ENCODE peak calls at places on chromosomes 13 and 19, in eight cellular contexts. One of them, this sample, is unnamed.

GRCh38 chr13:28273919-28274318 is 135.6 kb downstream of the PAN3 start:
- DNase-seq in T-helper 9 cell: no peak
- DNase-seq in NAMALWA: peak; percentile 52
- DNase-seq in GM04503: no peak
- DNase-seq in cardiac fibroblast: no peak
- DNase-seq in brain microvascular endothelial cell: no peak
- DNase-seq in AG09309: no peak
- DNase-seq in iris pigment epithelial cell: no peak
- DNase-seq in this sample: no peak

GRCh38 chr13:113273856-113274590 is 23.0 kb upstream of the LAMP1 start:
- DNase-seq in T-helper 9 cell: no peak
- DNase-seq in NAMALWA: no peak
- DNase-seq in GM04503: no peak
- DNase-seq in cardiac fibroblast: peak; percentile 82
- DNase-seq in brain microvascular endothelial cell: peak; percentile 77
- DNase-seq in AG09309: peak; percentile 57
- DNase-seq in iris pigment epithelial cell: peak; percentile 92
- DNase-seq in this sample: no peak

GRCh38 chr13:21625366-21625765 is 21.4 kb upstream of the MICU2 start:
- DNase-seq in T-helper 9 cell: no peak
- DNase-seq in NAMALWA: peak; percentile 56
- DNase-seq in GM04503: no peak
- DNase-seq in cardiac fibroblast: peak; percentile 63
- DNase-seq in brain microvascular endothelial cell: peak; percentile 18
- DNase-seq in AG09309: no peak
- DNase-seq in iris pigment epithelial cell: peak; percentile 24
- DNase-seq in this sample: no peak

GRCh38 chr19:48279747-48280146 is 9.9 kb downstream of the ZNF114 start:
- DNase-seq in T-helper 9 cell: no peak
- DNase-seq in NAMALWA: no peak
- DNase-seq in GM04503: no peak
- DNase-seq in cardiac fibroblast: no peak
- DNase-seq in brain microvascular endothelial cell: no peak
- DNase-seq in AG09309: no peak
- DNase-seq in iris pigment epithelial cell: no peak
- DNase-seq in this sample: no peak

GRCh38 chr19:46115396-46116109 is 8.9 kb downstream of the IGFL3 start:
- DNase-seq in T-helper 9 cell: no peak
- DNase-seq in NAMALWA: no peak
- DNase-seq in GM04503: no peak
- DNase-seq in cardiac fibroblast: peak; percentile 55
- DNase-seq in brain microvascular endothelial cell: peak; percentile 41
- DNase-seq in AG09309: peak; percentile 23
- DNase-seq in iris pigment epithelial cell: peak; percentile 87
- DNase-seq in this sample: no peak

GRCh38 chr19:46364359-46364758 is 17.5 kb downstream of the PPP5C start:
- DNase-seq in T-helper 9 cell: no peak
- DNase-seq in NAMALWA: no peak
- DNase-seq in GM04503: no peak
- DNase-seq in cardiac fibroblast: no peak
- DNase-seq in brain microvascular endothelial cell: no peak
- DNase-seq in AG09309: no peak
- DNase-seq in iris pigment epithelial cell: no peak
- DNase-seq in this sample: no peak

GRCh38 chr13:44141725-44142539 is 231.7 kb upstream of the SERP2 start:
- DNase-seq in T-helper 9 cell: peak; percentile 91
- DNase-seq in NAMALWA: peak; percentile 91
- DNase-seq in GM04503: peak; percentile 64
- DNase-seq in cardiac fibroblast: peak; percentile 95
- DNase-seq in brain microvascular endothelial cell: peak; percentile 93
- DNase-seq in AG09309: peak; percentile 83
- DNase-seq in iris pigment epithelial cell: peak; percentile 93
- DNase-seq in this sample: peak; percentile 93

GRCh38 chr19:28820289-28820688 is 392.7 kb downstream of the UQCRFS1 start:
- DNase-seq in T-helper 9 cell: no peak
- DNase-seq in NAMALWA: no peak
- DNase-seq in GM04503: no peak
- DNase-seq in cardiac fibroblast: no peak
- DNase-seq in brain microvascular endothelial cell: no peak
- DNase-seq in AG09309: no peak
- DNase-seq in iris pigment epithelial cell: no peak
- DNase-seq in this sample: no peak

GRCh38 chr19:18646535-18647370 is 9.9 kb downstream of the KLHL26 start:
- DNase-seq in T-helper 9 cell: no peak
- DNase-seq in NAMALWA: no peak
- DNase-seq in GM04503: no peak
- DNase-seq in cardiac fibroblast: no peak
- DNase-seq in brain microvascular endothelial cell: no peak
- DNase-seq in AG09309: no peak
- DNase-seq in iris pigment epithelial cell: no peak
- DNase-seq in this sample: no peak

GRCh38 chr13:24152292-24153214 is 8.0 kb upstream of the SPATA13 start:
- DNase-seq in T-helper 9 cell: no peak
- DNase-seq in NAMALWA: no peak
- DNase-seq in GM04503: no peak
- DNase-seq in cardiac fibroblast: no peak
- DNase-seq in brain microvascular endothelial cell: no peak
- DNase-seq in AG09309: no peak
- DNase-seq in iris pigment epithelial cell: no peak
- DNase-seq in this sample: no peak

GRCh38 chr13:26721251-26721939 is 39.2 kb downstream of the GPR12 start:
- DNase-seq in T-helper 9 cell: peak; percentile 11
- DNase-seq in NAMALWA: no peak
- DNase-seq in GM04503: no peak
- DNase-seq in cardiac fibroblast: no peak
- DNase-seq in brain microvascular endothelial cell: no peak
- DNase-seq in AG09309: no peak
- DNase-seq in iris pigment epithelial cell: no peak
- DNase-seq in this sample: peak; percentile 53

GRCh38 chr19:45306522-45307027 is 16.1 kb downstream of the CKM start:
- DNase-seq in T-helper 9 cell: no peak
- DNase-seq in NAMALWA: no peak
- DNase-seq in GM04503: no peak
- DNase-seq in cardiac fibroblast: no peak
- DNase-seq in brain microvascular endothelial cell: no peak
- DNase-seq in AG09309: no peak
- DNase-seq in iris pigment epithelial cell: no peak
- DNase-seq in this sample: no peak

GRCh38 chr19:47726467-47726866 is 13.2 kb downstream of the EHD2 start:
- DNase-seq in T-helper 9 cell: no peak
- DNase-seq in NAMALWA: no peak
- DNase-seq in GM04503: no peak
- DNase-seq in cardiac fibroblast: peak; percentile 76
- DNase-seq in brain microvascular endothelial cell: no peak
- DNase-seq in AG09309: no peak
- DNase-seq in iris pigment epithelial cell: peak; percentile 80
- DNase-seq in this sample: no peak

GRCh38 chr19:4909172-4909896 is at the start of gene UHRF1:
- DNase-seq in T-helper 9 cell: no peak
- DNase-seq in NAMALWA: peak; percentile 67
- DNase-seq in GM04503: no peak
- DNase-seq in cardiac fibroblast: peak; percentile 35
- DNase-seq in brain microvascular endothelial cell: no peak
- DNase-seq in AG09309: no peak
- DNase-seq in iris pigment epithelial cell: no peak
- DNase-seq in this sample: no peak

GRCh38 chr13:75633285-75633684 is 2.8 kb upstream of the LMO7 start:
- DNase-seq in T-helper 9 cell: no peak
- DNase-seq in NAMALWA: no peak
- DNase-seq in GM04503: peak; percentile 99
- DNase-seq in cardiac fibroblast: peak; percentile 87
- DNase-seq in brain microvascular endothelial cell: peak; percentile 85
- DNase-seq in AG09309: peak; percentile 95
- DNase-seq in iris pigment epithelial cell: peak; percentile 85
- DNase-seq in this sample: no peak

GRCh38 chr19:6381030-6381750 is 5.5 kb upstream of the PSPN start:
- DNase-seq in T-helper 9 cell: no peak
- DNase-seq in NAMALWA: no peak
- DNase-seq in GM04503: no peak
- DNase-seq in cardiac fibroblast: no peak
- DNase-seq in brain microvascular endothelial cell: no peak
- DNase-seq in AG09309: no peak
- DNase-seq in iris pigment epithelial cell: no peak
- DNase-seq in this sample: no peak

GRCh38 chr19:11530432-11530831 is 1.5 kb upstream of the ECSIT start:
- DNase-seq in T-helper 9 cell: no peak
- DNase-seq in NAMALWA: peak; percentile 81
- DNase-seq in GM04503: no peak
- DNase-seq in cardiac fibroblast: peak; percentile 90
- DNase-seq in brain microvascular endothelial cell: peak; percentile 77
- DNase-seq in AG09309: no peak
- DNase-seq in iris pigment epithelial cell: peak; percentile 94
- DNase-seq in this sample: no peak

GRCh38 chr19:22595918-22596341 is 38.2 kb upstream of the ZNF492 start:
- DNase-seq in T-helper 9 cell: no peak
- DNase-seq in NAMALWA: no peak
- DNase-seq in GM04503: no peak
- DNase-seq in cardiac fibroblast: no peak
- DNase-seq in brain microvascular endothelial cell: no peak
- DNase-seq in AG09309: no peak
- DNase-seq in iris pigment epithelial cell: no peak
- DNase-seq in this sample: no peak

GRCh38 chr19:41925208-41926003 is 2.8 kb downstream of the ERFL start:
- DNase-seq in T-helper 9 cell: no peak
- DNase-seq in NAMALWA: no peak
- DNase-seq in GM04503: no peak
- DNase-seq in cardiac fibroblast: no peak
- DNase-seq in brain microvascular endothelial cell: no peak
- DNase-seq in AG09309: no peak
- DNase-seq in iris pigment epithelial cell: no peak
- DNase-seq in this sample: no peak

GRCh38 chr19:13208131-13208963 is 58.1 kb downstream of the IER2 start:
- DNase-seq in T-helper 9 cell: peak; percentile 36
- DNase-seq in NAMALWA: peak; percentile 92
- DNase-seq in GM04503: peak; percentile 62
- DNase-seq in cardiac fibroblast: peak; percentile 78
- DNase-seq in brain microvascular endothelial cell: peak; percentile 54
- DNase-seq in AG09309: peak; percentile 25
- DNase-seq in iris pigment epithelial cell: peak; percentile 66
- DNase-seq in this sample: peak; percentile 62

GRCh38 chr19:31445406-31445805 is 96.2 kb upstream of the TSHZ3 start:
- DNase-seq in T-helper 9 cell: no peak
- DNase-seq in NAMALWA: no peak
- DNase-seq in GM04503: no peak
- DNase-seq in cardiac fibroblast: no peak
- DNase-seq in brain microvascular endothelial cell: no peak
- DNase-seq in AG09309: no peak
- DNase-seq in iris pigment epithelial cell: no peak
- DNase-seq in this sample: no peak

GRCh38 chr19:48274938-48275337 is 5.1 kb downstream of the ZNF114 start:
- DNase-seq in T-helper 9 cell: no peak
- DNase-seq in NAMALWA: no peak
- DNase-seq in GM04503: no peak
- DNase-seq in cardiac fibroblast: no peak
- DNase-seq in brain microvascular endothelial cell: no peak
- DNase-seq in AG09309: no peak
- DNase-seq in iris pigment epithelial cell: no peak
- DNase-seq in this sample: no peak

GRCh38 chr13:74114641-74115040 is 19.6 kb downstream of the KLF12 start:
- DNase-seq in T-helper 9 cell: no peak
- DNase-seq in NAMALWA: no peak
- DNase-seq in GM04503: no peak
- DNase-seq in cardiac fibroblast: no peak
- DNase-seq in brain microvascular endothelial cell: no peak
- DNase-seq in AG09309: no peak
- DNase-seq in iris pigment epithelial cell: peak; percentile 63
- DNase-seq in this sample: no peak

GRCh38 chr19:2717638-2718541 is 3.3 kb downstream of the DIRAS1 start:
- DNase-seq in T-helper 9 cell: no peak
- DNase-seq in NAMALWA: no peak
- DNase-seq in GM04503: no peak
- DNase-seq in cardiac fibroblast: no peak
- DNase-seq in brain microvascular endothelial cell: no peak
- DNase-seq in AG09309: no peak
- DNase-seq in iris pigment epithelial cell: no peak
- DNase-seq in this sample: no peak

GRCh38 chr13:80048802-80049201 is 292.1 kb downstream of the SPRY2 start:
- DNase-seq in T-helper 9 cell: no peak
- DNase-seq in NAMALWA: peak; percentile 55
- DNase-seq in GM04503: peak; percentile 90
- DNase-seq in cardiac fibroblast: peak; percentile 99
- DNase-seq in brain microvascular endothelial cell: peak; percentile 99
- DNase-seq in AG09309: peak; percentile 89
- DNase-seq in iris pigment epithelial cell: peak; percentile 98
- DNase-seq in this sample: peak; percentile 52

GRCh38 chr19:19403373-19403901 is 2.0 kb upstream of the GATAD2A start:
- DNase-seq in T-helper 9 cell: no peak
- DNase-seq in NAMALWA: no peak
- DNase-seq in GM04503: no peak
- DNase-seq in cardiac fibroblast: peak; percentile 65
- DNase-seq in brain microvascular endothelial cell: peak; percentile 11
- DNase-seq in AG09309: no peak
- DNase-seq in iris pigment epithelial cell: peak; percentile 30
- DNase-seq in this sample: no peak

GRCh38 chr13:108859202-108860012 is 230.0 kb downstream of the MYO16 start:
- DNase-seq in T-helper 9 cell: no peak
- DNase-seq in NAMALWA: no peak
- DNase-seq in GM04503: peak; percentile 22
- DNase-seq in cardiac fibroblast: peak; percentile 70
- DNase-seq in brain microvascular endothelial cell: peak; percentile 76
- DNase-seq in AG09309: peak; percentile 25
- DNase-seq in iris pigment epithelial cell: peak; percentile 94
- DNase-seq in this sample: no peak

GRCh38 chr13:30734434-30734833 is 909 bp upstream of the ALOX5AP start:
- DNase-seq in T-helper 9 cell: no peak
- DNase-seq in NAMALWA: peak; percentile 29
- DNase-seq in GM04503: no peak
- DNase-seq in cardiac fibroblast: peak; percentile 74
- DNase-seq in brain microvascular endothelial cell: no peak
- DNase-seq in AG09309: no peak
- DNase-seq in iris pigment epithelial cell: peak; percentile 45
- DNase-seq in this sample: no peak

GRCh38 chr13:29578300-29579048 is 17.0 kb downstream of the SLC7A1 start:
- DNase-seq in T-helper 9 cell: no peak
- DNase-seq in NAMALWA: no peak
- DNase-seq in GM04503: no peak
- DNase-seq in cardiac fibroblast: no peak
- DNase-seq in brain microvascular endothelial cell: no peak
- DNase-seq in AG09309: no peak
- DNase-seq in iris pigment epithelial cell: no peak
- DNase-seq in this sample: no peak

GRCh38 chr13:60957816-60958215 is 457.8 kb downstream of the PCDH20 start:
- DNase-seq in T-helper 9 cell: no peak
- DNase-seq in NAMALWA: no peak
- DNase-seq in GM04503: no peak
- DNase-seq in cardiac fibroblast: no peak
- DNase-seq in brain microvascular endothelial cell: no peak
- DNase-seq in AG09309: no peak
- DNase-seq in iris pigment epithelial cell: no peak
- DNase-seq in this sample: no peak

GRCh38 chr13:101972191-101972590 is 429.7 kb downstream of the FGF14 start:
- DNase-seq in T-helper 9 cell: no peak
- DNase-seq in NAMALWA: no peak
- DNase-seq in GM04503: no peak
- DNase-seq in cardiac fibroblast: no peak
- DNase-seq in brain microvascular endothelial cell: no peak
- DNase-seq in AG09309: no peak
- DNase-seq in iris pigment epithelial cell: no peak
- DNase-seq in this sample: no peak

GRCh38 chr13:50107205-50107604 is 92.0 kb downstream of the KCNRG start:
- DNase-seq in T-helper 9 cell: no peak
- DNase-seq in NAMALWA: no peak
- DNase-seq in GM04503: no peak
- DNase-seq in cardiac fibroblast: no peak
- DNase-seq in brain microvascular endothelial cell: no peak
- DNase-seq in AG09309: no peak
- DNase-seq in iris pigment epithelial cell: no peak
- DNase-seq in this sample: no peak

GRCh38 chr19:18430417-18431144 is 7.4 kb downstream of the ISYNA1 start:
- DNase-seq in T-helper 9 cell: no peak
- DNase-seq in NAMALWA: no peak
- DNase-seq in GM04503: no peak
- DNase-seq in cardiac fibroblast: no peak
- DNase-seq in brain microvascular endothelial cell: no peak
- DNase-seq in AG09309: no peak
- DNase-seq in iris pigment epithelial cell: no peak
- DNase-seq in this sample: no peak

GRCh38 chr13:24822640-24823039 is 58.7 kb downstream of the RNF17 start:
- DNase-seq in T-helper 9 cell: no peak
- DNase-seq in NAMALWA: no peak
- DNase-seq in GM04503: no peak
- DNase-seq in cardiac fibroblast: no peak
- DNase-seq in brain microvascular endothelial cell: no peak
- DNase-seq in AG09309: no peak
- DNase-seq in iris pigment epithelial cell: no peak
- DNase-seq in this sample: no peak

This sample was measured in CD8-positive, alpha-beta T cell.